ENCODE peak calls at places on chromosomes 5 and 9, in six cellular contexts. J is DMS153; S is astrocyte of the spinal cord; D is right atrium auricular region; H is posterior vena cava; O is activated CD8-positive, alpha-beta memory T cell treated with anti-CD3 and anti-CD28 coated beads for 4 hours. K is an unnamed sample.

GRCh38 chr9:26157411-26157810 is 479.2 kb upstream of the TUSC1 start:
- DNase-seq in J (no peak), S (no peak), D (no peak), H (no peak), O (no peak), K (no peak)

GRCh38 chr5:109191153-109191558 is 218.6 kb downstream of the PJA2 start:
- DNase-seq in J (no peak), S (peak), D (no peak), H (no peak), O (no peak), K (no peak)

GRCh38 chr5:4928409-4928808 is 211.7 kb upstream of the ADAMTS16 start:
- DNase-seq in J (no peak), S (no peak), D (no peak), H (no peak), O (no peak), K (no peak)

GRCh38 chr9:33517373-33517772 is 6.7 kb upstream of the ANKRD18B start:
- DNase-seq in J (no peak), S (peak), D (no peak), H (no peak), O (no peak), K (no peak)

GRCh38 chr9:113910036-113910639 is 34.0 kb downstream of the ZNF618 start:
- DNase-seq in J (peak), S (no peak), D (peak), H (no peak), O (no peak), K (no peak)

GRCh38 chr9:764105-764524 is 77.4 kb upstream of the DMRT1 start:
- DNase-seq in J (peak), S (peak), D (peak), H (peak), O (no peak), K (no peak)

GRCh38 chr9:113919825-113920224 is 43.7 kb downstream of the ZNF618 start:
- DNase-seq in J (no peak), S (no peak), D (no peak), H (no peak), O (no peak), K (no peak)

GRCh38 chr9:419571-420156 is 205.0 kb downstream of the DOCK8 start:
- DNase-seq in J (no peak), S (peak), D (no peak), H (no peak), O (no peak), K (no peak)

GRCh38 chr9:98248737-98249474 is 6.5 kb downstream of the TBC1D2 start:
- DNase-seq in J (no peak), S (peak), D (peak), H (peak), O (no peak), K (no peak)

GRCh38 chr5:32462618-32463017 is 18.1 kb upstream of the ZFR start:
- DNase-seq in J (no peak), S (peak), D (no peak), H (no peak), O (no peak), K (peak)

GRCh38 chr9:137044502-137045177 is 1.3 kb downstream of the NPDC1 start:
- DNase-seq in J (peak), S (no peak), D (no peak), H (no peak), O (no peak), K (no peak)

GRCh38 chr9:130333041-130334040 is 67.8 kb downstream of the HMCN2 start:
- DNase-seq in J (peak), S (no peak), D (no peak), H (no peak), O (no peak), K (no peak)

GRCh38 chr9:35051069-35051967 is 21.1 kb downstream of the VCP start:
- DNase-seq in J (peak), S (peak), D (no peak), H (no peak), O (no peak), K (no peak)

K was measured in stimulated activated CD8-positive, alpha-beta memory T cell treated with anti-CD3 and anti-CD28 coated beads, Interleukin-12 subunit alpha, Interleukin-12 subunit beta, amount 100 ng/mL, for 4 hours.